ENCODE peak calls at places on chromosomes 13 and 19, in six cellular contexts. N, W, D, K, F and O are unnamed samples.

GRCh38 chr19:5339950-5340636 is 519 bp downstream of the PTPRS start:
- DNase-seq in N (peak), W (no peak), D (no peak), K (no peak), F (no peak), O (peak)

GRCh38 chr13:60134376-60134775 is 29.4 kb downstream of the DIAPH3 start:
- DNase-seq in N (no peak), W (no peak), D (no peak), K (no peak), F (no peak), O (no peak)

GRCh38 chr19:33502991-33503790 is 18.4 kb downstream of the PEPD start:
- DNase-seq in N (no peak), W (peak), D (no peak), K (no peak), F (no peak), O (no peak)

GRCh38 chr13:42729857-42730402 is 51.5 kb upstream of the FAM216B start:
- DNase-seq in N (no peak), W (no peak), D (no peak), K (no peak), F (no peak), O (no peak)

GRCh38 chr19:48874309-48875135 is 2.3 kb downstream of the PPP1R15A start:
- DNase-seq in N (peak), W (no peak), D (peak), K (peak), F (no peak), O (no peak)

GRCh38 chr13:110911880-110912279 is 3.0 kb downstream of the ANKRD10 start:
- DNase-seq in N (no peak), W (no peak), D (no peak), K (peak), F (no peak), O (no peak)

GRCh38 chr13:55361141-55361540 is 1779.6 kb upstream of the PRR20A start:
- DNase-seq in N (no peak), W (no peak), D (no peak), K (no peak), F (no peak), O (no peak)

GRCh38 chr13:99062593-99062992 is 84.7 kb upstream of the DOCK9 start:
- DNase-seq in N (no peak), W (peak), D (no peak), K (peak), F (no peak), O (no peak)

GRCh38 chr13:52348081-52348480 is 57.9 kb downstream of the THSD1 start:
- DNase-seq in N (no peak), W (no peak), D (no peak), K (peak), F (no peak), O (no peak)

GRCh38 chr13:99617474-99618255 is 116.4 kb downstream of the TM9SF2 start:
- DNase-seq in N (peak), W (peak), D (no peak), K (no peak), F (no peak), O (peak)

GRCh38 chr19:1017115-1017905 is 3.6 kb downstream of the TMEM259 start:
- DNase-seq in N (no peak), W (no peak), D (no peak), K (no peak), F (no peak), O (peak)

GRCh38 chr19:4069331-4069959 is 2.7 kb upstream of the ZBTB7A start:
- DNase-seq in N (peak), W (peak), D (no peak), K (no peak), F (no peak), O (peak)

GRCh38 chr19:572891-573825 is 762 bp downstream of the BSG start:
- DNase-seq in N (peak), W (peak), D (no peak), K (peak), F (no peak), O (peak)

GRCh38 chr13:44938854-44939253 is 50.4 kb downstream of the NUFIP1 start:
- DNase-seq in N (no peak), W (no peak), D (no peak), K (no peak), F (no peak), O (no peak)

GRCh38 chr13:111903143-111903542 is 163.8 kb upstream of the SOX1 start:
- DNase-seq in N (no peak), W (no peak), D (no peak), K (no peak), F (no peak), O (no peak)

GRCh38 chr19:49488863-49489537 is 1.6 kb downstream of the RPL13A start:
- DNase-seq in N (no peak), W (no peak), D (no peak), K (no peak), F (no peak), O (no peak)

GRCh38 chr19:571127-571974 is 1.0 kb upstream of the BSG start:
- DNase-seq in N (peak), W (no peak), D (peak), K (no peak), F (no peak), O (peak)

GRCh38 chr19:3284759-3285646 is 60.5 kb downstream of the CELF5 start:
- DNase-seq in N (peak), W (peak), D (peak), K (peak), F (no peak), O (peak)

GRCh38 chr13:102798653-102799543 is at the start of the genes BIVM and POGLUT2:
- DNase-seq in N (peak), W (peak), D (peak), K (peak), F (peak), O (peak)

GRCh38 chr19:35088514-35088913 is 27.1 kb upstream of the FXYD3 start:
- DNase-seq in N (peak), W (no peak), D (no peak), K (peak), F (no peak), O (no peak)

GRCh38 chr19:55669418-55670279 is 5.4 kb upstream of the EPN1 start:
- DNase-seq in N (no peak), W (no peak), D (no peak), K (no peak), F (no peak), O (no peak)

GRCh38 chr13:28631792-28632191 is 27.1 kb upstream of the POMP start:
- DNase-seq in N (no peak), W (no peak), D (no peak), K (no peak), F (no peak), O (no peak)

GRCh38 chr19:45113628-45114027 is 20.6 kb downstream of the PPP1R37 start:
- DNase-seq in N (no peak), W (no peak), D (no peak), K (no peak), F (no peak), O (no peak)

GRCh38 chr13:101576452-101576851 is 124.0 kb downstream of the ITGBL1 start:
- DNase-seq in N (no peak), W (no peak), D (no peak), K (no peak), F (no peak), O (no peak)

GRCh38 chr13:112928958-112929777 is 39.8 kb upstream of the MCF2L start:
- DNase-seq in N (peak), W (peak), D (no peak), K (no peak), F (no peak), O (peak)

GRCh38 chr13:26025196-26025595 is 26.6 kb downstream of the SHISA2 start:
- DNase-seq in N (no peak), W (no peak), D (no peak), K (no peak), F (no peak), O (no peak)

DNA sequence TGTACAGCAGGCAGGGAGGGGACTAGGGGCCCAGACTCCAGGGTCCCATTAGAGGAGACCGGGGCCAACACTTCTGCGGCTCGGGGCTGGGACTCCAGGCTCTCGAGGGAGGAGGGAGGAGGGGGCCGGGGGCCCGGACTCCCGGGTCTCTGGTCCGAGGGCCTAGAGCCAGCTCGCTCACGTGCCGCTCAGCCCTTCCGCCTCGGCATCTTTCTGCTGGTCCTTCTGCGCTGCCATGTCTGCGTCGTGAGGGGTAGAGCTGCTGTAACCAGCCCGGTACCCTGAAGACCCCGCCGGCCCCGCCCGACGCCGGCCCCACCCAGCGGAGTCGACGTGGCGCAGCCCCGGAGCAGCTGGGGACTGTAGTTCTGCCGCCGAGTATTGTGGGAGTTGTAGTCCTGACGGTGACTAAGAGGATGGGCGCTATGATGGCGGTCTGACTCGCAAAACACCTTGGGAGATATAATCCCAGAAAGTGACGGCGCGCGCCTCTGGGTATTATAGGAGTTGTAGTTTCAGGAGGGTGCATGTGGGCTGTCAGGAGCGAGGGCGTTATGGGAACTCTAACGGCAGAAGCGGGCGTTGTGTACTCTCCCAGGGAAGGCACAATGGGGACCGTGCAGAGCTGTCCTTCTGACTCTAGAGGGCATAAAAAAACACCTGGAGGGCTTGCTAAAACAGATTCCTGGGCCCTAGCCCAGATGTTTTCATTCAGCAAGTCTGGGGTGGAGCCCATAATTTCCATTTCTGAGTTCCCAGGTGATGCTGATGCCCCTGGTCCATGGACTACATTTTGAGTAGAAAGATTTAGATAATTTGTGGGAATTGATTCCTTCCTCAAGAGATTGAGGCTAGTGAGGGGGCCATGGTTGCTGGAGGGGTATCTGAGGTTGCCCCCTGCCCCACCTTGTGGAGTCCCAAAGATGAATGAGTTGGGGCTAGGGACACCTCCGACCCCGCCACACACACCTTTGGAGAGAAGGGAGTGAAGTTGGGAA is at the start of gene RABAC1:
- DNase-seq in N (peak), W (peak), D (peak), K (peak), F (peak), O (peak)
- TF ChIP-seq CTCF in N (no peak), W (no peak), D (no peak), K (peak), F (no peak), O (no peak)

DNA sequence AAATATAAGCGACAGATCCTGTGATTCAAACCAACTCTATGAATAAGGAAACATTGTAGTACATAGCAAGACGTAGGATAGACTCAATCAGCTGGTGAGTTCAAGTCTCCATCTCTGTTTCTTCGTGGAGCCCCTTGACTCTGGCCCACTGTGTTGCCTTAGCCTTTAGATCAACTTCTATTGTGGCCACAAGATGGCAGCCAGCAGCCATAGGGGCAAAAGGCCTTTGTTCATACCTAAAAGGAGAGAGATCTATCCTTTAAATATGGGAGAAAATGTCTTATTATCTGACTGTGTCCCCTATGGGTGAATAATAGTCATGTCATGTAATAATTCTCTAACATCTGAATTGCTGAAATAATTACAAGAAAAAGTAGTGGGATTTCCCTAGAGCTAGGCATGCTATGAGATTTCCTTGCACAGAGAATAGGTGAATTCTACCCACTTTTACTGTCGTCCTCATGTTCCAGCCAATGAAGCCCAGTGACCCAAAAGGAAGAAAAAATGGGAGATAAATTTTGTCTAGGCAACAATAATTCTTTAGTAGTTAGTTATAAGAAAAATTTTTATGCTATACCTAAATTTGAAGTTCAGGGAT is 129.4 kb downstream of the PCDH20 start:
- DNase-seq in N (peak), W (no peak), D (no peak), K (no peak), F (no peak), O (no peak)
- TF ChIP-seq CTCF in N (peak), W (no peak), D (no peak), K (peak), F (no peak), O (no peak)

GRCh38 chr19:14383556-14383897 is 2.3 kb downstream of the ADGRE5 start:
- DNase-seq in N (peak), W (peak), D (no peak), K (no peak), F (no peak), O (no peak)
- TF ChIP-seq CTCF in N (no peak), W (no peak), D (no peak), K (no peak), F (no peak), O (no peak)

DNA sequence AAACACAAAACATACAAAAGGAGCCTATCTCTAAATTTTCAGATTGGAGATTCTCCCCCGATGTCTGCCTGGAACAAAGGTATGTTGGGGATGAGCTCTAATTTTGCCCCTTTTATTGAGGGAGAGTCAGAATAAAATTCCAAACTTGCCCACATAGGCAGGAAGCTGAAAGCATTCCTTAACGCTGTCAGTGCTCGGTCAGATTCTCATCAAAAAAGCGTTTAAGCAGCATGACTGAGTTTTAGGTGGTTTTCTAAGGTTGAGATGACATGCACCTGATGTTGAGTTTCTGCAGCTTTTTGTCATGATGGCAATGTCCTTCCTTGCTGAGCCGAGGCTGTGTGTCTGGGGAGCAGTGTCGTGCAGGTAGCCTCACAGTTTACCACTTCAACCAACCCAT is 48.4 kb upstream of the MEDAG start:
- DNase-seq in N (no peak), W (no peak), D (no peak), K (no peak), F (no peak), O (no peak)
- TF ChIP-seq CTCF in N (no peak), W (no peak), D (no peak), K (no peak), F (no peak), O (no peak)

GRCh38 chr19:6958786-6959185 is 62.4 kb downstream of the MBD3L2B start:
- DNase-seq in N (no peak), W (no peak), D (no peak), K (no peak), F (no peak), O (no peak)

GRCh38 chr19:6969490-6969889 is 51.7 kb downstream of the MBD3L2B start:
- DNase-seq in N (no peak), W (no peak), D (no peak), K (no peak), F (no peak), O (no peak)

GRCh38 chr19:6967962-6968361 is 53.3 kb downstream of the MBD3L2B start:
- DNase-seq in N (no peak), W (no peak), D (no peak), K (no peak), F (no peak), O (no peak)

GRCh38 chr19:6963259-6963852 is 57.9 kb downstream of the MBD3L2B start:
- DNase-seq in N (peak), W (no peak), D (no peak), K (no peak), F (no peak), O (no peak)

DNA sequence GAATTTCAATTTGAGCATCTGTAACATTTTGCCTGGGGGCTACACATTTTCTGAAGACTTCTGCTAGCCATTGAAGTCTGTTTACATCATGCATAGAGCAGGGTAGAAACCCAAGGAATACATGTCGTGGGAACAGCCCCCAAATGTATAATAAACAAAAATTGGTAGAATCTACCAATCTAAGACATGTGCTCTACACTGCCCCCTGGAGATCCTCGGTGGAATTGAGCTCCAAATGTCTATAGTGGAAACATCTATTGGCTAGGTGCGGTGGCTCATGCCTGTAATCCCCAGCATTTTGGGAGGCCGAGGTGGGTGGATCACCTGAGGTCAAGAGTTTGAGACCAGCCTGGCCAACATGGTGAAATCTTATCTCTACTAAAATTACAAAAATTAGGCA is 57.3 kb downstream of the MBD3L2B start:
- DNase-seq in N (peak), W (no peak), D (no peak), K (no peak), F (no peak), O (peak)
- TF ChIP-seq CTCF in N (peak), W (peak), D (no peak), K (no peak), F (no peak), O (no peak)

GRCh38 chr13:19888799-19889198 is 25.4 kb upstream of the ZMYM5 start:
- DNase-seq in N (peak), W (no peak), D (no peak), K (peak), F (no peak), O (no peak)
- TF ChIP-seq CTCF in N (no peak), W (peak), D (no peak), K (peak), F (no peak), O (peak)

GRCh38 chr19:14318873-14319272 is 62.4 kb upstream of the ADGRE5 start:
- DNase-seq in N (no peak), W (no peak), D (no peak), K (no peak), F (no peak), O (no peak)
- TF ChIP-seq CTCF in N (peak), W (peak), D (no peak), K (peak), F (no peak), O (no peak)

DNA sequence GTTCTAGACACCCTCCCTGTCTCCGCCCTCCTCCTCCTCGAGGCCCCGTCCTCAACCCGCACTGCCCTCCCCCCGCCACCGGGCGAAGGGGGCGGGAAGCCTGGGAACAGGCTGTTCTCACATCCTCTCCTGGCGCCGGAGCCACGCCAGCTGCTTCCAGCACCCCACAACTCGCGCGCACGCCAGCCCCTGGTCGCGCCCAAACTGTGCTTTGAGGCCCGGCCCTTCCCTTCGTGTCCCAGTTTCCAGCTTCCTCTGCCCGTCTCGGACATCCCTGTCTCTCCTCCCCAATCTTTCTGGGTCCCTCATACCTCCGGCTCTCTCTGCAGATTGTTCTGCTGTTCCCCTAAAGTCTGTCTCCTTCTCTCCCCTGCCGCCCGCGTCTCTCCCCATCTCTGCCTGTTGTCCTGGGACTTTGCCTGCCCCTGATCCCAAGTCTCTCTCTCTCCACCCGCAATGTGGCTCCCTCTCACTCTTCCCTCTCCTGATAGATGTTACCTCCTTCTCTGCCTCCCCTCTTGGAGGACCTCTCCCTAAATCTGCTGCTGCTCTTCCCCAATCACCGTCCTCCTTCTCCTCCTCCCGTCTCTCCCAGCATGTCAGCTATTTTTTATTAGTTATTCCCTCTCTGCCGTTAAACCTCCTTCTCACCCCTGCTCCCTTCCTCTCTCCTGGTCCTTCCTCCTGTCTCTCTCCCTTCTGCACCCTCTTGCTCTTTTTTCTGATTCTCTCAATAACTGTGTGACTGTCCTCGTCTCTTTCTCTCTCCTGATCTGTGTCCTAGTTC is 14.2 kb downstream of the DPF1 start:
- DNase-seq in N (no peak), W (peak), D (no peak), K (no peak), F (no peak), O (no peak)
- TF ChIP-seq CTCF in N (no peak), W (no peak), D (no peak), K (no peak), F (no peak), O (no peak)